ENCODE peak calls at places on chromosomes 4 and X, in six cellular contexts. One of them, this sample, is unnamed. For H3K9me3 and H3K27me3, the result is how much of the 10 kb centered on the place peaks cover.

GRCh38 chrX:30865020-30865419 is 24.0 kb downstream of the TAB3 start:
- DNase-seq in neural progenitor cell: peak
- DNase-seq in right atrium auricular region: no peak
- DNase-seq in uterus: no peak
- DNase-seq in HCT116: no peak
- DNase-seq in breast epithelium: no peak
- DNase-seq in this sample: no peak

GRCh38 chr4:102008711-102009110 is 218.2 kb downstream of the BANK1 start:
- DNase-seq in right atrium auricular region: no peak
- DNase-seq in breast epithelium: no peak
- DNase-seq in HCT116: no peak
- DNase-seq in neural progenitor cell: no peak
- DNase-seq in uterus: no peak
- DNase-seq in this sample: no peak

GRCh38 chr4:3462790-3463415 is at the start of gene DOK7:
- DNase-seq in breast epithelium: no peak
- DNase-seq in right atrium auricular region: no peak
- DNase-seq in uterus: no peak
- DNase-seq in HCT116: no peak
- DNase-seq in neural progenitor cell: peak
- DNase-seq in this sample: peak

GRCh38 chr4:128451270-128451905 is 163.8 kb upstream of the PGRMC2 start:
- DNase-seq in breast epithelium: no peak
- DNase-seq in neural progenitor cell: no peak
- DNase-seq in right atrium auricular region: no peak
- DNase-seq in uterus: no peak
- DNase-seq in HCT116: no peak
- DNase-seq in this sample: no peak

GRCh38 chrX:153972368-153973126 is at the start of gene TMEM187:
- DNase-seq in breast epithelium: peak
- DNase-seq in HCT116: peak
- DNase-seq in neural progenitor cell: peak
- DNase-seq in right atrium auricular region: peak
- DNase-seq in uterus: peak
- DNase-seq in this sample: peak

GRCh38 chr4:159015862-159016261 is 87.0 kb upstream of the RAPGEF2 start:
- DNase-seq in neural progenitor cell: no peak
- DNase-seq in HCT116: no peak
- DNase-seq in breast epithelium: no peak
- DNase-seq in uterus: no peak
- DNase-seq in right atrium auricular region: no peak
- DNase-seq in this sample: no peak

GRCh38 chr4:169345207-169345788 is 74.5 kb upstream of the SH3RF1 start:
- DNase-seq in neural progenitor cell: no peak
- DNase-seq in breast epithelium: no peak
- DNase-seq in right atrium auricular region: no peak
- DNase-seq in HCT116: peak
- DNase-seq in uterus: no peak
- DNase-seq in this sample: no peak

GRCh38 chr4:1449475-1449832 is 43.2 kb upstream of the NKX1-1 start:
- DNase-seq in HCT116: no peak
- DNase-seq in neural progenitor cell: no peak
- DNase-seq in breast epithelium: no peak
- DNase-seq in uterus: peak
- DNase-seq in right atrium auricular region: no peak
- DNase-seq in this sample: peak

GRCh38 chr4:139603576-139604387 is 47.8 kb upstream of the SETD7 start:
- DNase-seq in HCT116: peak
- DNase-seq in right atrium auricular region: no peak
- DNase-seq in uterus: no peak
- DNase-seq in neural progenitor cell: peak
- DNase-seq in breast epithelium: no peak
- DNase-seq in this sample: peak

GRCh38 chrX:68997911-68998310 is 167.3 kb downstream of the PJA1 start:
- DNase-seq in neural progenitor cell: no peak
- DNase-seq in uterus: peak
- DNase-seq in HCT116: no peak
- DNase-seq in right atrium auricular region: peak
- DNase-seq in breast epithelium: no peak
- DNase-seq in this sample: no peak

GRCh38 chr4:173486714-173487392 is 43.2 kb downstream of the HAND2 start:
- DNase-seq in uterus: no peak
- DNase-seq in HCT116: no peak
- DNase-seq in right atrium auricular region: no peak
- DNase-seq in neural progenitor cell: no peak
- DNase-seq in breast epithelium: no peak
- DNase-seq in this sample: no peak

GRCh38 chrX:150547511-150548115 is 20.8 kb upstream of the MTM1 start:
- DNase-seq in breast epithelium: peak
- DNase-seq in uterus: peak
- DNase-seq in HCT116: no peak
- DNase-seq in neural progenitor cell: peak
- DNase-seq in right atrium auricular region: peak
- DNase-seq in this sample: peak

GRCh38 chr4:83389037-83389755 is 54.5 kb upstream of the HPSE start:
- DNase-seq in right atrium auricular region: no peak
- DNase-seq in HCT116: no peak
- DNase-seq in uterus: no peak
- DNase-seq in breast epithelium: no peak
- DNase-seq in neural progenitor cell: no peak
- DNase-seq in this sample: no peak

GRCh38 chr4:124212835-124213640 is 499.5 kb downstream of the ANKRD50 start:
- DNase-seq in breast epithelium: no peak
- DNase-seq in uterus: peak
- DNase-seq in HCT116: no peak
- DNase-seq in neural progenitor cell: no peak
- DNase-seq in right atrium auricular region: no peak
- DNase-seq in this sample: no peak

GRCh38 chr4:82136161-82136801 is 237.5 kb downstream of the HNRNPD start:
- DNase-seq in uterus: no peak
- DNase-seq in neural progenitor cell: no peak
- DNase-seq in HCT116: no peak
- DNase-seq in right atrium auricular region: no peak
- DNase-seq in breast epithelium: no peak
- DNase-seq in this sample: no peak

GRCh38 chr4:89572224-89572858 is 264.6 kb downstream of the SNCA start:
- DNase-seq in HCT116: no peak
- DNase-seq in breast epithelium: no peak
- DNase-seq in uterus: no peak
- DNase-seq in right atrium auricular region: no peak
- DNase-seq in neural progenitor cell: peak
- DNase-seq in this sample: no peak

GRCh38 chr4:20809796-20810195 is 109.5 kb downstream of the PACRGL start:
- DNase-seq in right atrium auricular region: no peak
- DNase-seq in uterus: no peak
- DNase-seq in breast epithelium: peak
- DNase-seq in neural progenitor cell: no peak
- DNase-seq in HCT116: peak
- DNase-seq in this sample: no peak

GRCh38 chr4:121253961-121254360 is 89.8 kb upstream of the TNIP3 start:
- DNase-seq in breast epithelium: no peak
- DNase-seq in uterus: no peak
- DNase-seq in right atrium auricular region: no peak
- DNase-seq in neural progenitor cell: no peak
- DNase-seq in HCT116: no peak
- DNase-seq in this sample: no peak

GRCh38 chr4:93237526-93237925 is 591.0 kb upstream of the ATOH1 start:
- DNase-seq in right atrium auricular region: no peak
- DNase-seq in uterus: no peak
- DNase-seq in HCT116: no peak
- DNase-seq in neural progenitor cell: no peak
- DNase-seq in breast epithelium: no peak
- DNase-seq in this sample: no peak
- TF ChIP-seq CTCF in right atrium auricular region: no peak
- TF ChIP-seq CTCF in uterus: no peak
- TF ChIP-seq CTCF in HCT116: no peak
- TF ChIP-seq CTCF in neural progenitor cell: no peak
- TF ChIP-seq CTCF in breast epithelium: no peak
- TF ChIP-seq CTCF in this sample: no peak

GRCh38 chr4:163191999-163192398 is 25.3 kb upstream of the NAF1 start:
- DNase-seq in breast epithelium: no peak
- DNase-seq in right atrium auricular region: no peak
- DNase-seq in uterus: no peak
- DNase-seq in HCT116: peak
- DNase-seq in neural progenitor cell: no peak
- DNase-seq in this sample: no peak

GRCh38 chr4:163193717-163194116 is 27.0 kb upstream of the NAF1 start:
- DNase-seq in uterus: no peak
- DNase-seq in breast epithelium: no peak
- DNase-seq in HCT116: no peak
- DNase-seq in neural progenitor cell: no peak
- DNase-seq in right atrium auricular region: no peak
- DNase-seq in this sample: no peak

GRCh38 chr4:163195247-163195765 is 28.6 kb upstream of the NAF1 start:
- DNase-seq in breast epithelium: no peak
- DNase-seq in HCT116: no peak
- DNase-seq in neural progenitor cell: no peak
- DNase-seq in right atrium auricular region: no peak
- DNase-seq in uterus: no peak
- DNase-seq in this sample: no peak

GRCh38 chr4:163196904-163197505 is 30.3 kb upstream of the NAF1 start:
- DNase-seq in neural progenitor cell: no peak
- DNase-seq in right atrium auricular region: no peak
- DNase-seq in HCT116: no peak
- DNase-seq in uterus: no peak
- DNase-seq in breast epithelium: no peak
- DNase-seq in this sample: no peak

GRCh38 chr4:163194593-163194992 is 27.9 kb upstream of the NAF1 start:
- DNase-seq in neural progenitor cell: no peak
- DNase-seq in breast epithelium: no peak
- DNase-seq in right atrium auricular region: peak
- DNase-seq in uterus: no peak
- DNase-seq in HCT116: no peak
- DNase-seq in this sample: no peak
- H3K9me3 ChIP-seq in neural progenitor cell: under half
- H3K9me3 ChIP-seq in breast epithelium: under half
- H3K9me3 ChIP-seq in right atrium auricular region: under half
- H3K9me3 ChIP-seq in uterus: under half
- H3K9me3 ChIP-seq in HCT116: under half
- H3K9me3 ChIP-seq in this sample: under half

GRCh38 chrX:120419465-120419864 is 49.6 kb downstream of the LAMP2 start:
- DNase-seq in uterus: no peak
- DNase-seq in neural progenitor cell: no peak
- DNase-seq in right atrium auricular region: no peak
- DNase-seq in HCT116: no peak
- DNase-seq in breast epithelium: no peak
- DNase-seq in this sample: no peak
- H3K27me3 ChIP-seq in uterus: under half
- H3K27me3 ChIP-seq in neural progenitor cell: under half
- H3K27me3 ChIP-seq in right atrium auricular region: under half
- H3K27me3 ChIP-seq in HCT116: under half
- H3K27me3 ChIP-seq in breast epithelium: under half
- H3K27me3 ChIP-seq in this sample: under half

GRCh38 chrX:23332888-23333821 is 1.5 kb upstream of the PTCHD1 start:
- DNase-seq in HCT116: no peak
- DNase-seq in uterus: no peak
- DNase-seq in right atrium auricular region: no peak
- DNase-seq in neural progenitor cell: peak
- DNase-seq in breast epithelium: no peak
- DNase-seq in this sample: no peak
- TF ChIP-seq CTCF in HCT116: no peak
- TF ChIP-seq CTCF in uterus: no peak
- TF ChIP-seq CTCF in right atrium auricular region: no peak
- TF ChIP-seq CTCF in neural progenitor cell: no peak
- TF ChIP-seq CTCF in breast epithelium: no peak
- TF ChIP-seq CTCF in this sample: no peak

GRCh38 chr4:13527983-13528822 is 16.1 kb downstream of the NKX3-2 start:
- DNase-seq in uterus: no peak
- DNase-seq in neural progenitor cell: no peak
- DNase-seq in right atrium auricular region: no peak
- DNase-seq in breast epithelium: no peak
- DNase-seq in HCT116: no peak
- DNase-seq in this sample: no peak

GRCh38 chr4:13524504-13525243 is 19.6 kb downstream of the NKX3-2 start:
- DNase-seq in HCT116: no peak
- DNase-seq in uterus: no peak
- DNase-seq in breast epithelium: no peak
- DNase-seq in neural progenitor cell: no peak
- DNase-seq in right atrium auricular region: no peak
- DNase-seq in this sample: no peak

GRCh38 chr4:13527192-13527982 is 16.9 kb downstream of the NKX3-2 start:
- DNase-seq in breast epithelium: no peak
- DNase-seq in uterus: no peak
- DNase-seq in right atrium auricular region: no peak
- DNase-seq in HCT116: no peak
- DNase-seq in neural progenitor cell: no peak
- DNase-seq in this sample: no peak

GRCh38 chr4:13525606-13526281 is 18.6 kb downstream of the NKX3-2 start:
- DNase-seq in neural progenitor cell: no peak
- DNase-seq in breast epithelium: no peak
- DNase-seq in HCT116: no peak
- DNase-seq in right atrium auricular region: no peak
- DNase-seq in uterus: no peak
- DNase-seq in this sample: no peak

DNA sequence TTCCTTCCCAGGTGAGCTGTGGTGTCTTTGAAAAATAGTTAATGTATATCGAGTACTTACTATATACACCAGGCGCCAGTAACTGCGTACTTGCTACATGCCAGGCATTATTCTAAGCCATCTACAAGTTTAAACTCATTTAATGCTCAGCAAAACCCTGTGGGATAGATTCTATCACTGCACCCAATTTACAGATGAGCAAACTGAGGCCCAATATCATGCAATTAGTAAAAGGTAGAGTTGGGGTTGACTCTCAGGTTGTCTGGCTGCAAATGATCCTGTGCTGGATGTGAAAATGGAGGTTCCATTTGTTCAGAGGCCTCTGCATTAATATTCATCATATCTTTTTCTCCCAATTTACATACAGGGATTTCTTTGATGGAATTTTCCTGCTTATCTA is 17.6 kb downstream of the NKX3-2 start:
- DNase-seq in breast epithelium: no peak
- DNase-seq in right atrium auricular region: no peak
- DNase-seq in neural progenitor cell: no peak
- DNase-seq in HCT116: no peak
- DNase-seq in uterus: no peak
- DNase-seq in this sample: no peak
- H3K9me3 ChIP-seq in breast epithelium: under half
- H3K9me3 ChIP-seq in right atrium auricular region: under half
- H3K9me3 ChIP-seq in neural progenitor cell: under half
- H3K9me3 ChIP-seq in HCT116: under half
- H3K9me3 ChIP-seq in uterus: under half
- H3K9me3 ChIP-seq in this sample: under half

DNA sequence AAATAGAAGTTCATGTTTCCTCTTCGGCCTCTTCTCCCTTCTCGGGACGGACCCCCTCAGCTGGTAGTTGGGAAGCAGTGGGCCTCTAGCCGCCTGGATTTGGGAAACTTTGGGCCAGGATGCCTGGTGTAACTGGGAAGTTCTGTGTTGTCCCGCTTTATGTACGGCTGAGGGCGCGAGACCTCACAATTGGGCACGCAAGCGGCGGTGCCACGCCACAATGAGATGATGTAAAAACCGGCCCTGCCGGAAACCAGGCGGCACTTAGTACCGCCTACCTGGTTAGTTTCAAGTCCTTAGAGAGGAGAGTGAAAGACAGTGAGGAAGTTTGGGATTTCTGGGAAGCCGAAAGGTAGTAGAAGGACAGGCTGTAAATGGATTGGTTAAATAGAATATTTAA is at the start of gene CT83:
- DNase-seq in HCT116: no peak
- DNase-seq in uterus: no peak
- DNase-seq in neural progenitor cell: no peak
- DNase-seq in breast epithelium: no peak
- DNase-seq in right atrium auricular region: no peak
- DNase-seq in this sample: no peak
- H3K27me3 ChIP-seq in HCT116: under half
- H3K27me3 ChIP-seq in uterus: under half
- H3K27me3 ChIP-seq in neural progenitor cell: under half
- H3K27me3 ChIP-seq in breast epithelium: under half
- H3K27me3 ChIP-seq in right atrium auricular region: under half
- H3K27me3 ChIP-seq in this sample: under half